ENCODE peak calls at places on chromosomes 13 and 19, in six cellular contexts. C is NCI-H460, H is neural crest cell, L is T-cell, F is left ventricle myocardium superior, D is NT2/D1. X is an unnamed sample.

GRCh38 chr19:31955884-31956283 is 389.5 kb upstream of the ZNF507 start:
- DNase-seq in C (no peak), H (no peak), L (no peak), F (no peak), D (no peak), X (no peak)

GRCh38 chr19:35959040-35959967 is 23.1 kb downstream of the LRFN3 start:
- DNase-seq in C (no peak), H (no peak), L (peak; percentile 74), F (peak; percentile 73), D (no peak), X (no peak)

GRCh38 chr13:97296740-97297139 is 74.6 kb downstream of the MBNL2 start:
- DNase-seq in C (no peak), H (no peak), L (no peak), F (no peak), D (no peak), X (no peak)

GRCh38 chr19:39390460-39390758 is 497 bp downstream of the PAF1 start:
- DNase-seq in C (no peak), H (no peak), L (peak; percentile 80), F (no peak), D (no peak), X (no peak)

GRCh38 chr13:98143601-98144500 is 957 bp downstream of the FARP1 start:
- DNase-seq in C (no peak), H (peak; percentile 18), L (no peak), F (peak; percentile 53), D (no peak), X (no peak)

GRCh38 chr19:18002347-18002850 is 5.6 kb upstream of the ARRDC2 start:
- DNase-seq in C (no peak), H (no peak), L (no peak), F (peak; percentile 63), D (no peak), X (no peak)

GRCh38 chr13:57624565-57625435 is 6.7 kb upstream of the PCDH17 start:
- DNase-seq in C (peak; percentile 56), H (peak; percentile 59), L (no peak), F (no peak), D (no peak), X (no peak)

GRCh38 chr19:49233163-49233562 is 75.6 kb downstream of the TRPM4 start:
- DNase-seq in C (no peak), H (no peak), L (no peak), F (no peak), D (no peak), X (no peak)

GRCh38 chr13:111178417-111178816 is 63.3 kb downstream of the ARHGEF7 start:
- DNase-seq in C (no peak), H (no peak), L (no peak), F (no peak), D (no peak), X (no peak)

GRCh38 chr13:44417446-44417845 is 43.8 kb downstream of the SERP2 start:
- DNase-seq in C (no peak), H (no peak), L (no peak), F (no peak), D (no peak), X (no peak)

GRCh38 chr19:55459950-55460657 is 1.3 kb downstream of the ISOC2 start:
- DNase-seq in C (no peak), H (no peak), L (no peak), F (no peak), D (no peak), X (no peak)

GRCh38 chr19:32916969-32917611 is 47.5 kb upstream of the SLC7A9 start:
- DNase-seq in C (no peak), H (no peak), L (no peak), F (no peak), D (no peak), X (no peak)

GRCh38 chr19:1104452-1105216 is 840 bp downstream of the GPX4 start:
- DNase-seq in C (peak; percentile 38), H (peak; percentile 64), L (peak; percentile 62), F (peak; percentile 87), D (no peak), X (no peak)

GRCh38 chr13:92315265-92315664 is 911.3 kb upstream of the GPC6 start:
- DNase-seq in C (no peak), H (no peak), L (no peak), F (no peak), D (no peak), X (no peak)

GRCh38 chr19:51727349-51727880 is 3.6 kb upstream of the HAS1 start:
- DNase-seq in C (no peak), H (no peak), L (no peak), F (no peak), D (no peak), X (no peak)

GRCh38 chr19:1045247-1045603 is 5.3 kb downstream of the ABCA7 start:
- DNase-seq in C (peak; percentile 63), H (no peak), L (peak; percentile 78), F (no peak), D (no peak), X (no peak)

GRCh38 chr19:39275578-39275977 is 7.4 kb downstream of the IFNL2 start:
- DNase-seq in C (no peak), H (no peak), L (no peak), F (no peak), D (no peak), X (no peak)

GRCh38 chr13:76533251-76533650 is 353.0 kb downstream of the KCTD12 start:
- DNase-seq in C (no peak), H (no peak), L (no peak), F (no peak), D (no peak), X (no peak)

GRCh38 chr19:51327066-51327985 is 14.6 kb downstream of the VSIG10L start:
- DNase-seq in C (peak; percentile 65), H (no peak), L (peak; percentile 36), F (peak; percentile 66), D (peak; percentile 48), X (no peak)

GRCh38 chr13:113298001-113298945 is 1.2 kb downstream of the LAMP1 start:
- DNase-seq in C (no peak), H (no peak), L (no peak), F (no peak), D (no peak), X (no peak)

GRCh38 chr13:77177646-77178045 is 149.2 kb downstream of the MYCBP2 start:
- DNase-seq in C (no peak), H (no peak), L (no peak), F (no peak), D (no peak), X (no peak)

GRCh38 chr19:40257096-40257517 is 28.0 kb downstream of the AKT2 start:
- DNase-seq in C (peak; percentile 0), H (no peak), L (no peak), F (peak; percentile 75), D (no peak), X (no peak)

GRCh38 chr13:27283906-27284523 is 13.4 kb downstream of the RASL11A start:
- DNase-seq in C (peak; percentile 24), H (no peak), L (no peak), F (no peak), D (no peak), X (no peak)

GRCh38 chr19:403221-404036 is 5.5 kb downstream of the C2CD4C start:
- DNase-seq in C (no peak), H (no peak), L (no peak), F (peak; percentile 15), D (no peak), X (no peak)

GRCh38 chr19:5934779-5935472 is 20.9 kb downstream of the CAPS start:
- DNase-seq in C (no peak), H (no peak), L (no peak), F (peak; percentile 65), D (no peak), X (no peak)

GRCh38 chr19:10419200-10419645 is 1.1 kb upstream of the PDE4A start:
- DNase-seq in C (no peak), H (no peak), L (no peak), F (no peak), D (no peak), X (no peak)

GRCh38 chr19:17248011-17248776 is 2.5 kb upstream of the NR2F6 start:
- DNase-seq in C (no peak), H (peak; percentile 63), L (no peak), F (no peak), D (no peak), X (no peak)

GRCh38 chr13:95275322-95276118 is 25.7 kb downstream of the ABCC4 start:
- DNase-seq in C (no peak), H (no peak), L (no peak), F (no peak), D (no peak), X (no peak)

GRCh38 chr19:37718357-37718756 is 1.2 kb downstream of the ZNF607 start:
- DNase-seq in C (no peak), H (no peak), L (no peak), F (no peak), D (no peak), X (no peak)

GRCh38 chr13:28494861-28495585 is at the start of gene FLT1:
- DNase-seq in C (no peak), H (peak; percentile 27), L (peak; percentile 38), F (peak; percentile 76), D (peak; percentile 58), X (no peak)

GRCh38 chr19:19457691-19458090 is 52.2 kb downstream of the GATAD2A start:
- DNase-seq in C (no peak), H (no peak), L (no peak), F (no peak), D (no peak), X (no peak)